ENCODE peak calls at places on chromosomes 5 and 9, in seven cellular contexts. V is AG04450, I is adrenal gland, N is left ventricle myocardium inferior, R is astrocyte, K is brain microvascular endothelial cell, B is GM23248. W is an unnamed sample.

GRCh38 chr9:129283705-129284606 is 105.9 kb upstream of the IER5L start:
- DNase-seq in R (no peak), I (peak), V (no peak), K (no peak), N (no peak), B (no peak), W (no peak)

GRCh38 chr9:4985376-4986266 is 549 bp downstream of the JAK2 start:
- DNase-seq in I (peak), N (peak), R (peak), V (no peak), B (peak), K (peak), W (no peak)

GRCh38 chr5:98454904-98455303 is 318.6 kb upstream of the RGMB start:
- DNase-seq in V (peak), R (peak), K (peak), N (no peak), I (no peak), B (peak), W (peak)

GRCh38 chr9:88537743-88538055 is 2.7 kb downstream of the NXNL2 start:
- DNase-seq in I (peak), B (peak), R (peak), K (peak), N (peak), V (peak), W (no peak)

GRCh38 chr5:176356179-176356566 is 5.4 kb downstream of the KIAA1191 start:
- DNase-seq in B (no peak), N (no peak), I (no peak), R (no peak), V (no peak), K (no peak), W (no peak)

GRCh38 chr5:169920446-169920845 is 59.8 kb downstream of the INSYN2B start:
- DNase-seq in B (no peak), V (no peak), I (no peak), R (no peak), N (no peak), K (no peak), W (no peak)

GRCh38 chr5:162956570-162956969 is 480.8 kb upstream of the CCNG1 start:
- DNase-seq in V (no peak), R (no peak), I (no peak), K (no peak), N (no peak), B (no peak), W (no peak)

GRCh38 chr9:136239963-136240330 is 5.7 kb downstream of the QSOX2 start:
- DNase-seq in B (no peak), V (no peak), R (no peak), I (no peak), K (no peak), N (no peak), W (no peak)

GRCh38 chr5:92907914-92908606 is 673.0 kb downstream of the NR2F1-AS1 start:
- DNase-seq in B (peak), R (peak), V (peak), K (peak), I (no peak), N (no peak), W (no peak)

GRCh38 chr5:100623719-100624118 is 88.5 kb downstream of the FAM174A start:
- DNase-seq in K (peak), B (peak), N (no peak), V (no peak), R (peak), I (no peak), W (peak)

GRCh38 chr9:133374612-133375115 is 1.2 kb downstream of the SURF4 start:
- DNase-seq in K (peak), R (peak), N (no peak), B (peak), I (no peak), V (no peak), W (no peak)

GRCh38 chr9:93141771-93142483 is 7.9 kb upstream of the NINJ1 start:
- DNase-seq in R (no peak), N (no peak), K (no peak), B (no peak), I (no peak), V (no peak), W (no peak)

GRCh38 chr9:35690447-35691324 is 961 bp upstream of the TPM2 start:
- DNase-seq in R (peak), N (peak), V (no peak), I (peak), B (peak), K (peak), W (peak)

GRCh38 chr5:162324356-162324755 is 256.8 kb downstream of the GABRG2 start:
- DNase-seq in I (no peak), V (no peak), K (no peak), N (no peak), R (no peak), B (no peak), W (no peak)

GRCh38 chr9:128683340-128684064 is 5.5 kb upstream of the SET start:
- DNase-seq in I (peak), B (peak), K (no peak), R (no peak), N (peak), V (no peak), W (peak)

GRCh38 chr5:178786424-178786823 is 56.0 kb upstream of the ZNF354A start:
- DNase-seq in V (no peak), N (no peak), B (no peak), K (no peak), R (no peak), I (no peak), W (peak)

GRCh38 chr5:38941912-38942311 is 96.1 kb downstream of the OSMR start:
- DNase-seq in B (no peak), R (no peak), V (no peak), N (no peak), I (no peak), K (no peak), W (no peak)

GRCh38 chr5:144144956-144145751 is 25.3 kb downstream of the YIPF5 start:
- DNase-seq in N (no peak), R (no peak), V (no peak), I (no peak), B (no peak), K (no peak), W (no peak)

DNA sequence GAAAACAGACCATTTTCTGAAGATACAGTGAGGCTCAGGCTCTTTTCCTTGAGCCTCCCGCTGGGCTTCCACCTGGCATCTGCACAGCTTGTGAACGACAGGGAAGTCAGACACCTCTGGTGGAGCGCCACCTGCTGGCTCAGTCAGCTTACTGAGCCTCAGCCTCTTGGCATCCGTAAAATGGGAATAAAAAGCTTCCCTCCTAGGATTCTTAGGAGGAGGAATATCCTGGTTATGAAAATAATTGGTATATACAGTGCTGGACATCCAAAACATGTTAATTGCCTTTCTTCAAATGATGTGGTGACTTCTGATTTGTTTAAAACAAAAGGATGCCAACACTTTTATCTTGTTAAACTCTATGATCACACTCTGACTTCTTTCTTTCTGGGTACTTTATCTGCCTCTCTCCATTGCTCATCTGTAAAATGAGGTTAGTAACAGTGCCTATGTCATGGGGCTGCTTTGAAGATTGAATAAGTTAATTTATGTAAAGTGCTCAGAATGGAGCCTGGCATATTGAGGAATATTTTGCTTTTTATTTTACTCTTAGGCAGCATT is 67.5 kb downstream of the MAMDC2 start:
- DNase-seq in K (peak), N (peak), B (peak), V (peak), I (peak), R (peak), W (peak)
- H3K27ac ChIP-seq in K (no peak), N (peak), B (no peak), V (no peak), I (no peak), R (peak), W (no peak)

GRCh38 chr5:54515634-54516033 is 1.9 kb upstream of the SNX18 start:
- DNase-seq in R (no peak), N (no peak), I (no peak), B (no peak), V (no peak), K (no peak), W (no peak)

GRCh38 chr5:54517512-54518145 is at the start of gene SNX18:
- DNase-seq in I (peak), R (peak), V (peak), B (peak), N (peak), K (peak), W (peak)

GRCh38 chr5:54516051-54516645 is 1.4 kb upstream of the SNX18 start:
- DNase-seq in K (no peak), R (peak), B (peak), I (no peak), V (no peak), N (no peak), W (no peak)

GRCh38 chr5:54518146-54519082 is 855 bp downstream of the SNX18 start:
- DNase-seq in R (no peak), B (peak), N (peak), K (no peak), V (no peak), I (peak), W (peak)

GRCh38 chr5:54517174-54517511 is 416 bp upstream of the SNX18 start:
- DNase-seq in R (no peak), V (no peak), B (no peak), I (no peak), K (no peak), N (no peak), W (no peak)
- H3K27ac ChIP-seq in R (no peak), V (peak), B (no peak), I (no peak), K (no peak), N (no peak), W (peak)

GRCh38 chr5:132840313-132840712 is 9.9 kb upstream of the SHROOM1 start:
- DNase-seq in V (no peak), N (no peak), K (no peak), B (no peak), R (no peak), I (no peak), W (no peak)
- H3K27ac ChIP-seq in V (peak), N (peak), K (peak), B (peak), R (no peak), I (no peak), W (no peak)

GRCh38 chr5:65101706-65102105 is 333.0 kb downstream of the CWC27 start:
- DNase-seq in R (no peak), I (no peak), B (no peak), K (no peak), V (peak), N (no peak), W (no peak)

GRCh38 chr5:65100846-65101678 is 332.3 kb downstream of the CWC27 start:
- DNase-seq in I (peak), K (peak), R (peak), B (peak), N (peak), V (peak), W (peak)

GRCh38 chr5:65102826-65103673 is 334.3 kb downstream of the CWC27 start:
- DNase-seq in R (peak), B (peak), K (no peak), V (no peak), N (peak), I (peak), W (peak)

GRCh38 chr5:65103674-65104035 is 334.9 kb downstream of the CWC27 start:
- DNase-seq in K (no peak), B (no peak), N (no peak), V (no peak), R (no peak), I (no peak), W (no peak)

GRCh38 chr5:65102501-65102825 is 333.7 kb downstream of the CWC27 start:
- DNase-seq in B (no peak), R (no peak), N (no peak), I (no peak), K (no peak), V (no peak), W (no peak)
- H3K27ac ChIP-seq in B (no peak), R (peak), N (peak), I (peak), K (peak), V (peak), W (peak)

DNA sequence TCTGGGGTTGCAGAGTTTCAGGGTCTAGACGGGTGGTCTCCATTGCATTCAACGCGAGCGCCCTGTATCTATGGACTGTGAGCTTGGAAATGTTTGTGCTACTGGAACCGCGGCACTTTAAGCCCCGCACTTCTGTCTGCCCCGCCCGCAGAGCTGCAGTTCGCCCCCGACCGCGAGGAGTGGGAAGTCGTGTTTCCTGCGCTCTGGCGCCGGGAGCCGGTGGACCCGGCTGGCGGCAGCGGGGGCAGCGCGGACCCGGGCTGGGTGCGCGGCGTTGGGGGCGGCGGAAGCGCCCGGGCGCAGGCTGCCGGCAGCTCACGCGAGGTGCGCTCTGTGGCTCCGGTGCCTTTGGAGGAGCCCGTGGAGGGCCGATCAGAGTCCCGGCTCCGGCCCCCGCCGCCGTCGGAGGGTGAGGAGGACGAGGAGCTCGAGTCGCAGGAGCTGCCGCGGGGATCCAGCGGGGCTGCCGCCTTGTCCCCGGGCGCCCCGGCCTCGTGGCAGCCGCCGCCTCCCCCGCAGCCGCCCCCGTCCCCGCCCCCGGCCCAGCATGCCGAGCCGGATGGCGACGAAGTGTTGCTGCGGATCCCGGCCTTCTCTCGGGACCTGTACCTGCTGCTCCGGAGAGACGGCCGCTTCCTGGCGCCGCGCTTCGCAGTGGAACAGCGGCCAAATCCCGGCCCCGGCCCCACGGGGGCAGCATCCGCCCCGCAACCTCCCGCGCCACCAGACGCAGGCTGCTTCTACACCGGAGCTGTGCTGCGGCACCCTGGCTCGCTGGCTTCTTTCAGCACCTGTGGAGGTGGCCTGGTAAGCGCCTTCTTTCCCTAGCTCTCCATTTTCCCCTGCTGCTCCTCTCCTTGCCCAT is 1.1 kb downstream of the ADAMTS19 start:
- DNase-seq in V (no peak), B (peak), K (no peak), N (peak), R (peak), I (peak), W (peak)
- H3K27ac ChIP-seq in V (no peak), B (no peak), K (no peak), N (peak), R (no peak), I (no peak), W (no peak)

DNA sequence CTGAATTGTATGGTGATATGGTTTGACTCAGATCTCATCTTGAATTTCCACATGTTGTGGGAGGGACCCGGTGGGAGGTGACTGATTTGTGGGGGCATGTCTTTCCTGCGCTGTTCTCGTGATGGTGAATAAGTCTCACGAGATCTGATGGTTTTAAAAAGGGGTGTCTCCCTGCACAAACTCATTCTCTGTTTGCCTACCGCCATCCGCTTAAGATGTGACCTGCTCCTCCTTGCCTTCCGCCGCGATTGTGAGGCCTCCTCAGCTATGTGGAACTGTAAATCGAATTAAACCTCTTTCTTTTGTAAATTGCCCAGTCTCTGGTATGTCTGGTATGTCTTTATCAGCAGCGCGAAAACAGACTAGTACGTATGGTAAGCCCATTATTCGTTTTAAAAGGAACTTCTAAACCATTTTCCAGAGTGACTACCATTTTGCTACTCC is 48.7 kb downstream of the SLC36A1 start:
- DNase-seq in K (peak), R (peak), N (no peak), I (no peak), B (no peak), V (no peak), W (no peak)
- H3K27ac ChIP-seq in K (no peak), R (no peak), N (no peak), I (no peak), B (no peak), V (peak), W (no peak)

GRCh38 chr5:15772131-15772530 is 272.2 kb downstream of the FBXL7 start:
- DNase-seq in N (no peak), K (no peak), V (no peak), B (no peak), I (no peak), R (no peak), W (no peak)
- H3K27ac ChIP-seq in N (no peak), K (no peak), V (no peak), B (no peak), I (no peak), R (no peak), W (no peak)

W was measured in RWPE1.